ENCODE peak calls at places on chromosomes 2 and 18, in four cellular contexts. P, W, B and A are unnamed samples.

GRCh38 chr18:8937112-8937641 is 165.3 kb upstream of the NDUFV2 start:
- DNase-seq in W (no peak), P (no peak), B (no peak), A (no peak)

GRCh38 chr2:44487052-44487451 is 125.3 kb downstream of the CAMKMT start:
- DNase-seq in W (no peak), P (no peak), B (no peak), A (no peak)

GRCh38 chr2:69116438-69116837 is 103.5 kb downstream of the ANTXR1 start:
- DNase-seq in W (no peak), B (no peak), P (no peak), A (no peak)

GRCh38 chr2:234288974-234289455 is 207.9 kb downstream of the ARL4C start:
- DNase-seq in W (peak), B (peak), P (no peak), A (peak)

GRCh38 chr2:205511221-205511620 is 171.1 kb upstream of the NRP2 start:
- DNase-seq in B (no peak), P (no peak), W (no peak), A (no peak)

GRCh38 chr2:88199912-88200682 is 30.0 kb downstream of the THNSL2 start:
- DNase-seq in B (no peak), W (peak), P (no peak), A (no peak)

GRCh38 chr18:56789004-56789888 is 138.1 kb downstream of the WDR7 start:
- DNase-seq in W (peak), B (peak), P (no peak), A (no peak)

GRCh38 chr2:188114014-188114413 is 177.7 kb upstream of the GULP1 start:
- DNase-seq in P (no peak), B (peak), W (no peak), A (peak)

GRCh38 chr2:19881866-19882265 is 19.9 kb downstream of the TTC32 start:
- DNase-seq in P (no peak), B (no peak), W (no peak), A (no peak)

GRCh38 chr2:127843677-127844076 is 14.3 kb downstream of the POLR2D start:
- DNase-seq in B (no peak), W (no peak), P (no peak), A (no peak)

GRCh38 chr2:54457326-54458023 is 1.3 kb downstream of the SPTBN1 start:
- DNase-seq in B (peak), P (no peak), W (peak), A (peak)

GRCh38 chr18:69401475-69402218 is 959 bp downstream of the DOK6 start:
- DNase-seq in W (peak), P (no peak), B (peak), A (no peak)

GRCh38 chr2:108579631-108580030 is 45.4 kb downstream of the LIMS1 start:
- DNase-seq in W (peak), P (no peak), B (peak), A (peak)

GRCh38 chr2:229627728-229628127 is 86.6 kb downstream of the DNER start:
- DNase-seq in W (no peak), P (no peak), B (no peak), A (no peak)

GRCh38 chr18:56112013-56112749 is 524.2 kb upstream of the TCF4 start:
- DNase-seq in P (no peak), W (no peak), B (peak), A (no peak)